ENCODE peak calls at places on chromosomes 13 and 19, in nine cellular contexts. One of them, this sample, is unnamed.

GRCh38 chr19:7216373-7216902 is 77.8 kb downstream of the INSR start:
- DNase-seq in A549: no peak
- DNase-seq in HCT116: no peak
- DNase-seq in WTC11: no peak
- DNase-seq in K562: no peak
- DNase-seq in SK-N-SH: no peak
- DNase-seq in HepG2: no peak
- DNase-seq in H1: no peak
- DNase-seq in endothelial cell of umbilical vein: no peak
- DNase-seq in this sample: no peak

GRCh38 chr13:25192936-25193335 is 20.8 kb upstream of the AMER2 start:
- DNase-seq in A549: no peak
- DNase-seq in HCT116: no peak
- DNase-seq in WTC11: no peak
- DNase-seq in K562: no peak
- DNase-seq in SK-N-SH: no peak
- DNase-seq in HepG2: no peak
- DNase-seq in H1: no peak
- DNase-seq in endothelial cell of umbilical vein: no peak
- DNase-seq in this sample: no peak

GRCh38 chr19:44824758-44825157 is 15.9 kb downstream of the BCAM start:
- DNase-seq in A549: no peak
- DNase-seq in HCT116: no peak
- DNase-seq in WTC11: no peak
- DNase-seq in K562: no peak
- DNase-seq in SK-N-SH: no peak
- DNase-seq in HepG2: no peak
- DNase-seq in H1: no peak
- DNase-seq in endothelial cell of umbilical vein: peak
- DNase-seq in this sample: no peak

GRCh38 chr19:17243854-17244617 is 1.7 kb downstream of the NR2F6 start:
- DNase-seq in A549: no peak
- DNase-seq in HCT116: no peak
- DNase-seq in WTC11: peak
- DNase-seq in K562: peak
- DNase-seq in SK-N-SH: peak
- DNase-seq in HepG2: peak
- DNase-seq in H1: peak
- DNase-seq in endothelial cell of umbilical vein: no peak
- DNase-seq in this sample: no peak

GRCh38 chr19:2574971-2575630 is 99.2 kb downstream of the GADD45B start:
- DNase-seq in A549: no peak
- DNase-seq in HCT116: no peak
- DNase-seq in WTC11: no peak
- DNase-seq in K562: no peak
- DNase-seq in SK-N-SH: no peak
- DNase-seq in HepG2: no peak
- DNase-seq in H1: no peak
- DNase-seq in endothelial cell of umbilical vein: no peak
- DNase-seq in this sample: no peak

GRCh38 chr13:40974460-40975407 is 44.4 kb downstream of the ELF1 start:
- DNase-seq in A549: peak
- DNase-seq in HCT116: peak
- DNase-seq in WTC11: no peak
- DNase-seq in K562: peak
- DNase-seq in SK-N-SH: no peak
- DNase-seq in HepG2: peak
- DNase-seq in H1: no peak
- DNase-seq in endothelial cell of umbilical vein: peak
- DNase-seq in this sample: peak

GRCh38 chr19:49468746-49469447 is 5.1 kb upstream of the FLT3LG start:
- DNase-seq in A549: no peak
- DNase-seq in HCT116: no peak
- DNase-seq in WTC11: peak
- DNase-seq in K562: peak
- DNase-seq in SK-N-SH: no peak
- DNase-seq in HepG2: no peak
- DNase-seq in H1: peak
- DNase-seq in endothelial cell of umbilical vein: no peak
- DNase-seq in this sample: peak

GRCh38 chr13:49062297-49062896 is 86.7 kb downstream of the FNDC3A start:
- DNase-seq in A549: no peak
- DNase-seq in HCT116: no peak
- DNase-seq in WTC11: no peak
- DNase-seq in K562: peak
- DNase-seq in SK-N-SH: no peak
- DNase-seq in HepG2: no peak
- DNase-seq in H1: no peak
- DNase-seq in endothelial cell of umbilical vein: peak
- DNase-seq in this sample: peak

GRCh38 chr19:19162495-19162894 is 7.6 kb downstream of the MEF2B start:
- DNase-seq in A549: no peak
- DNase-seq in HCT116: no peak
- DNase-seq in WTC11: no peak
- DNase-seq in K562: no peak
- DNase-seq in SK-N-SH: no peak
- DNase-seq in HepG2: no peak
- DNase-seq in H1: no peak
- DNase-seq in endothelial cell of umbilical vein: no peak
- DNase-seq in this sample: no peak

GRCh38 chr19:19167612-19168011 is 2.5 kb downstream of the MEF2B start:
- DNase-seq in A549: no peak
- DNase-seq in HCT116: no peak
- DNase-seq in WTC11: no peak
- DNase-seq in K562: no peak
- DNase-seq in SK-N-SH: no peak
- DNase-seq in HepG2: no peak
- DNase-seq in H1: no peak
- DNase-seq in endothelial cell of umbilical vein: no peak
- DNase-seq in this sample: no peak

GRCh38 chr19:19160489-19161035 is 9.5 kb downstream of the MEF2B start:
- DNase-seq in A549: no peak
- DNase-seq in HCT116: no peak
- DNase-seq in WTC11: peak
- DNase-seq in K562: no peak
- DNase-seq in SK-N-SH: no peak
- DNase-seq in HepG2: no peak
- DNase-seq in H1: peak
- DNase-seq in endothelial cell of umbilical vein: no peak
- DNase-seq in this sample: peak

GRCh38 chr19:19169236-19170052 is 619 bp downstream of the MEF2B start:
- DNase-seq in A549: no peak
- DNase-seq in HCT116: no peak
- DNase-seq in WTC11: no peak
- DNase-seq in K562: no peak
- DNase-seq in SK-N-SH: no peak
- DNase-seq in HepG2: no peak
- DNase-seq in H1: no peak
- DNase-seq in endothelial cell of umbilical vein: no peak
- DNase-seq in this sample: no peak

DNA sequence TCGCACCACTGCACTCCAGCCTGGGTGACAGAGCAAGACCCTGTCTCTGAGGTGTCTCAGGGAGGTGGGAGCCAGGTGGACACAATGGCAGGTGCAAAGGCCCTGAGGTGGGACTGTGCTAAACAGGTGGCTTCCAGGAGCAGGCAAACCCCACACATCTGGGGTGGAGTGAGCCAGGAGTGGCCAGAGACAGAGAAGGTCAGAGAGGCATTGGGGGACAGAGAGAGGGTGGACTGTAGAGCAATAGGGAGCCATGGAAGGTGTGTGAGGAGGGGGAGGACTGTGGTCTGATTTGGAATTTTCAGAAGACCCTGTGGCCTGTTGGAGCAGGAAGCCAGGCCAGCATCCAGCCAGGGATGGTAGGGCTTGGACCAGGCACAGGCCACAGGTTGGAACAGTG is 4.7 kb downstream of the MEF2B start:
- DNase-seq in A549: no peak
- DNase-seq in HCT116: no peak
- DNase-seq in WTC11: no peak
- DNase-seq in K562: no peak
- DNase-seq in SK-N-SH: no peak
- DNase-seq in HepG2: no peak
- DNase-seq in H1: no peak
- DNase-seq in endothelial cell of umbilical vein: no peak
- DNase-seq in this sample: no peak
- TF ChIP-seq MAX in A549: no peak
- TF ChIP-seq MAX in HCT116: no peak
- TF ChIP-seq MAX in WTC11: no peak
- TF ChIP-seq MAX in K562: no peak
- TF ChIP-seq MAX in SK-N-SH: no peak
- TF ChIP-seq MAX in HepG2: no peak
- TF ChIP-seq MAX in H1: no peak
- TF ChIP-seq MAX in endothelial cell of umbilical vein: no peak
- TF ChIP-seq MAX in this sample: no peak

DNA sequence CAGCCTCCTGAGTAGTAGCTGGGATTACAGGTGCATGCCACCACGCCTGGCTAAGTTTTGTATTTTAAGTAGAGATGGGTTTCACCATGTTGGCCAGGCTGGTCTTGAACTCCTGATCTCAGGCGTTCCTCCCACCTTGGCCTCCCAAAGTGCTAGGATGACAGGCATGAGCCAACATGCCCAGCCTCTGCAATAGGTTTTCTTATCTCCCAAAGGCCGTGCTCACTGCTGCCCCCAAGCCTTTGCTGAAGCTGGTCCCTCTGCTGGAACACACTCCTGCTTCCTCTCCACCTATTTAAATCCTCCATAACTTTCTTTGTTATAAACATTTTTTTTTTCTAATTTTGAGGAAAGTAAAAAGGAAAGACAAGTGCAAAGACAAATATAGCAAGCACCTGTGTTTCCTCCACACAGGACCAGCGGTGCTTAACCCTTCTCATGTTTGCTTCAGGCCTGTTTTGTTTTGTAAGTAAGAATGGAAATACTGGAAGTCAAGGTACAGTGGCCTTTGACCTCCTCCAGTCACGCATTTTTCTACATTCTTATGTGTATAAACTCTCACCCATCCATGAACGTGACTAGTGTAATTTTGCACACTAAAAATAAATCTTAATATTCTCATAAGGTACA is 14.5 kb upstream of the TNFAIP8L1 start:
- DNase-seq in A549: peak
- DNase-seq in HCT116: peak
- DNase-seq in WTC11: peak
- DNase-seq in K562: peak
- DNase-seq in SK-N-SH: no peak
- DNase-seq in HepG2: peak
- DNase-seq in H1: no peak
- DNase-seq in endothelial cell of umbilical vein: peak
- DNase-seq in this sample: peak
- TF ChIP-seq MAX in A549: no peak
- TF ChIP-seq MAX in HCT116: no peak
- TF ChIP-seq MAX in WTC11: no peak
- TF ChIP-seq MAX in K562: no peak
- TF ChIP-seq MAX in SK-N-SH: no peak
- TF ChIP-seq MAX in HepG2: peak
- TF ChIP-seq MAX in H1: no peak
- TF ChIP-seq MAX in endothelial cell of umbilical vein: no peak
- TF ChIP-seq MAX in this sample: no peak

GRCh38 chr19:13633109-13633508 is 126.8 kb upstream of the CACNA1A start:
- DNase-seq in A549: no peak
- DNase-seq in HCT116: no peak
- DNase-seq in WTC11: no peak
- DNase-seq in K562: no peak
- DNase-seq in SK-N-SH: no peak
- DNase-seq in HepG2: peak
- DNase-seq in H1: no peak
- DNase-seq in endothelial cell of umbilical vein: peak
- DNase-seq in this sample: no peak
- TF ChIP-seq MAX in A549: no peak
- TF ChIP-seq MAX in HCT116: no peak
- TF ChIP-seq MAX in WTC11: no peak
- TF ChIP-seq MAX in K562: no peak
- TF ChIP-seq MAX in SK-N-SH: no peak
- TF ChIP-seq MAX in HepG2: no peak
- TF ChIP-seq MAX in H1: no peak
- TF ChIP-seq MAX in endothelial cell of umbilical vein: no peak
- TF ChIP-seq MAX in this sample: no peak

GRCh38 chr19:34960940-34961679 is 2.9 kb downstream of the ZNF792 start:
- DNase-seq in A549: no peak
- DNase-seq in HCT116: no peak
- DNase-seq in WTC11: no peak
- DNase-seq in K562: no peak
- DNase-seq in SK-N-SH: no peak
- DNase-seq in HepG2: no peak
- DNase-seq in H1: peak
- DNase-seq in endothelial cell of umbilical vein: no peak
- DNase-seq in this sample: no peak

GRCh38 chr19:34960103-34960805 is 3.8 kb downstream of the ZNF792 start:
- DNase-seq in A549: no peak
- DNase-seq in HCT116: no peak
- DNase-seq in WTC11: no peak
- DNase-seq in K562: no peak
- DNase-seq in SK-N-SH: no peak
- DNase-seq in HepG2: no peak
- DNase-seq in H1: peak
- DNase-seq in endothelial cell of umbilical vein: no peak
- DNase-seq in this sample: no peak

GRCh38 chr19:34961775-34962174 is 2.3 kb downstream of the ZNF792 start:
- DNase-seq in A549: no peak
- DNase-seq in HCT116: no peak
- DNase-seq in WTC11: no peak
- DNase-seq in K562: no peak
- DNase-seq in SK-N-SH: no peak
- DNase-seq in HepG2: no peak
- DNase-seq in H1: no peak
- DNase-seq in endothelial cell of umbilical vein: no peak
- DNase-seq in this sample: no peak

GRCh38 chr19:34959021-34959420 is 5.0 kb downstream of the ZNF792 start:
- DNase-seq in A549: no peak
- DNase-seq in HCT116: no peak
- DNase-seq in WTC11: no peak
- DNase-seq in K562: no peak
- DNase-seq in SK-N-SH: no peak
- DNase-seq in HepG2: no peak
- DNase-seq in H1: no peak
- DNase-seq in endothelial cell of umbilical vein: no peak
- DNase-seq in this sample: no peak

DNA sequence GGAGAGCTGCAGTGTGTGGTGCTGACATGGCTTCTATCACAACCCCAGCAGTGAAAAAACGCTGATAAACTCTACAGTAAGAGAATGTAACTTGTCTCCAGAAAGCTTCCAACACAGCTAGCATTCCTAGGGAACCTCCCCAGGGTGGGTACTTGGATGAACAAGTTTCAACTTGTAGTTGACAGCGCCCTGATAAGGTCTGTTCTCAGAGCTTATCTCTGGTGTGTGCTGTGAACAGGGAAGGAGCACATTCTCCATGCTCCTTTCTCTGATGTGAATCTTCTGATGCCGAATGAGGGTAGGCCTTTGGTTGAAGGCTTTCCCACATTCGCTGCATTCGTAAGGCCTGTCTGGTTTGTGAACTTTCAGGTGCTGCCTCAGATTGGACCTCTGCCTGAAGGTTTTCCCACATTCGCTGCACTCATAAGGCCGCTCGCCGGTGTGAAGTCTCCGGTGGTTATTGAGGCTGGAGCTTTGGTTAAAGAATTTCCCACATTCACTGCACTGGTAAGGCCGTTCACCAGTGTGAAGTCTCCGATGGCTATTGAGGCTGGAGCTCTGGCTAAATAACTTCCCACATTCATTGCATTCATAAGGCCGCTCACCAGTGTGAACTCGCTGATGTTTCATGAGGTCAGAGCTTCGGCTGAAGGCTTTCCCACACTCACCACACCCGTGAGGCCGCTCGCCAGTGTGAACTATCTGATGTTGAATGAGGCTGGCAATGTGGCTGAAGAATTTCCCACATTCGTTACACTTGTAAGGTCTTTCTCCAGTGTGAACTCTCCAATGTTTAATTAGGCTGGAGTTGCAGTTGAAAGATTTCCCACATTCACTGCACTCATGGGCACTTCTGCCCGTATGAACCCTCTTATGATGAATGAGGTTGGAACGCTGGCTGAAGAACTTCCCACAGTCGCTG is 5.9 kb downstream of the ZNF792 start:
- DNase-seq in A549: no peak
- DNase-seq in HCT116: no peak
- DNase-seq in WTC11: no peak
- DNase-seq in K562: no peak
- DNase-seq in SK-N-SH: no peak
- DNase-seq in HepG2: no peak
- DNase-seq in H1: peak
- DNase-seq in endothelial cell of umbilical vein: no peak
- DNase-seq in this sample: no peak
- TF ChIP-seq MAX in A549: no peak
- TF ChIP-seq MAX in HCT116: no peak
- TF ChIP-seq MAX in WTC11: no peak
- TF ChIP-seq MAX in K562: no peak
- TF ChIP-seq MAX in SK-N-SH: no peak
- TF ChIP-seq MAX in HepG2: no peak
- TF ChIP-seq MAX in H1: no peak
- TF ChIP-seq MAX in endothelial cell of umbilical vein: no peak
- TF ChIP-seq MAX in this sample: no peak